ENCODE peak calls at places on chromosomes 12 and 14, in seven cellular contexts. W, B, V, S, T, A and C are unnamed samples.
A peak's percentile ranks its signal among the peaks of the same experiment; 100 is the strongest.

GRCh38 chr12:64655141-64655540 is 44.8 kb downstream of the RASSF3 start:
- ATAC-seq in W (no peak), B (no peak), V (no peak), S (no peak), T (no peak), A (no peak), C (no peak)

GRCh38 chr14:39419272-39419671 is 13.0 kb downstream of the FBXO33 start:
- ATAC-seq in W (no peak), B (no peak), V (no peak), S (no peak), T (no peak), A (no peak), C (no peak)

GRCh38 chr14:100723135-100723883 is 3.4 kb upstream of the DLK1 start:
- ATAC-seq in W (no peak), B (no peak), V (no peak), S (no peak), T (no peak), A (no peak), C (no peak)

GRCh38 chr14:53180272-53181221 is 27.4 kb upstream of the DDHD1 start:
- ATAC-seq in W (peak; percentile 29), B (no peak), V (peak; percentile 52), S (no peak), T (no peak), A (peak; percentile 49), C (no peak)

GRCh38 chr14:79914595-79914994 is 296.7 kb downstream of the DIO2 start:
- ATAC-seq in W (no peak), B (no peak), V (no peak), S (no peak), T (no peak), A (no peak), C (no peak)

GRCh38 chr12:51329742-51330141 is 5.8 kb upstream of the BIN2 start:
- ATAC-seq in W (no peak), B (no peak), V (peak; percentile 34), S (no peak), T (no peak), A (peak; percentile 25), C (no peak)

GRCh38 chr14:71333705-71334104 is 426.4 kb downstream of the PCNX1 start:
- ATAC-seq in W (no peak), B (no peak), V (no peak), S (no peak), T (no peak), A (no peak), C (no peak)

GRCh38 chr12:67457799-67458680 is 188.9 kb downstream of the CAND1 start:
- ATAC-seq in W (no peak), B (peak; percentile 78), V (no peak), S (peak; percentile 36), T (peak; percentile 61), A (no peak), C (peak; percentile 68)

GRCh38 chr12:107485731-107486130 is 199.9 kb upstream of the PWP1 start:
- ATAC-seq in W (no peak), B (peak; percentile 69), V (no peak), S (no peak), T (no peak), A (no peak), C (no peak)

GRCh38 chr12:119179335-119180021 is 747 bp downstream of the HSPB8 start:
- ATAC-seq in W (no peak), B (no peak), V (no peak), S (no peak), T (peak; percentile 42), A (no peak), C (no peak)

GRCh38 chr14:70810621-70811020 is 1.3 kb upstream of the MAP3K9 start:
- ATAC-seq in W (no peak), B (no peak), V (no peak), S (no peak), T (no peak), A (no peak), C (no peak)

GRCh38 chr12:6552140-6552551 is 3.7 kb downstream of the IFFO1 start:
- ATAC-seq in W (no peak), B (peak; percentile 8), V (no peak), S (peak; percentile 23), T (peak; percentile 71), A (no peak), C (peak; percentile 40)

GRCh38 chr12:13099066-13099909 is 4.2 kb downstream of the GSG1 start:
- ATAC-seq in W (no peak), B (peak; percentile 1), V (no peak), S (peak; percentile 9), T (peak; percentile 24), A (no peak), C (no peak)

GRCh38 chr14:64983439-64984310 is 3.0 kb upstream of the FNTB start:
- ATAC-seq in W (no peak), B (no peak), V (no peak), S (no peak), T (no peak), A (no peak), C (no peak)

GRCh38 chr14:34129927-34130552 is 179.2 kb upstream of the EGLN3 start:
- ATAC-seq in W (no peak), B (no peak), V (no peak), S (no peak), T (peak; percentile 15), A (no peak), C (no peak)

GRCh38 chr12:8226355-8226754 is 1.1 kb downstream of the FAM90A1 start:
- ATAC-seq in W (no peak), B (no peak), V (no peak), S (no peak), T (no peak), A (no peak), C (no peak)

GRCh38 chr14:59534361-59534987 is 42.1 kb downstream of the CCDC175 start:
- ATAC-seq in W (no peak), B (no peak), V (no peak), S (no peak), T (no peak), A (no peak), C (no peak)

GRCh38 chr14:105200074-105200473 is 19.0 kb upstream of the NUDT14 start:
- ATAC-seq in W (no peak), B (no peak), V (no peak), S (no peak), T (no peak), A (no peak), C (no peak)

GRCh38 chr12:31626270-31626669 is 33.2 kb upstream of the ETFBKMT start:
- ATAC-seq in W (peak; percentile 73), B (no peak), V (no peak), S (peak; percentile 46), T (no peak), A (no peak), C (no peak)

GRCh38 chr14:30528119-30528518 is 30.8 kb upstream of the G2E3 start:
- ATAC-seq in W (no peak), B (no peak), V (no peak), S (no peak), T (no peak), A (no peak), C (no peak)

GRCh38 chr12:109393437-109394345 is 46.0 kb downstream of the MYO1H start:
- ATAC-seq in W (peak; percentile 84), B (peak; percentile 62), V (peak; percentile 61), S (peak; percentile 64), T (peak; percentile 61), A (peak; percentile 66), C (peak; percentile 75)

GRCh38 chr12:44464180-44464579 is 411.9 kb downstream of the NELL2 start:
- ATAC-seq in W (no peak), B (no peak), V (no peak), S (no peak), T (no peak), A (no peak), C (no peak)

GRCh38 chr12:102300824-102301461 is 103.3 kb upstream of the PMCH start:
- ATAC-seq in W (no peak), B (no peak), V (no peak), S (no peak), T (no peak), A (no peak), C (no peak)

GRCh38 chr14:50978888-50979287 is 34.6 kb upstream of the PYGL start:
- ATAC-seq in W (no peak), B (no peak), V (no peak), S (no peak), T (no peak), A (no peak), C (no peak)

GRCh38 chr14:79758985-79759384 is 452.3 kb downstream of the DIO2 start:
- ATAC-seq in W (no peak), B (no peak), V (no peak), S (no peak), T (no peak), A (no peak), C (no peak)

GRCh38 chr12:75889214-75889613 is 142.4 kb downstream of the PHLDA1 start:
- ATAC-seq in W (no peak), B (peak; percentile 94), V (no peak), S (peak; percentile 29), T (peak; percentile 33), A (no peak), C (no peak)

GRCh38 chr12:48828293-48828692 is 10.0 kb downstream of the CACNB3 start:
- ATAC-seq in W (no peak), B (no peak), V (no peak), S (peak; percentile 15), T (no peak), A (no peak), C (no peak)

GRCh38 chr12:60259241-60259640 is 663.4 kb downstream of the SLC16A7 start:
- ATAC-seq in W (no peak), B (no peak), V (no peak), S (no peak), T (no peak), A (no peak), C (no peak)

GRCh38 chr12:10069099-10069498 is 29.7 kb downstream of the CLEC1A start:
- ATAC-seq in W (no peak), B (no peak), V (no peak), S (no peak), T (peak; percentile 39), A (no peak), C (no peak)

GRCh38 chr14:105166571-105167302 is 1.8 kb downstream of the JAG2 start:
- ATAC-seq in W (no peak), B (no peak), V (no peak), S (no peak), T (no peak), A (no peak), C (no peak)